ENCODE peak calls at places on chromosome 11, in five cellular contexts. N is fibroblast of mammary gland, K is ovary, L is cardiac fibroblast, B is natural killer cell. S is an unnamed sample.

GRCh38 chr11:117143390-117143789 is 697 bp upstream of the PAFAH1B2 start:
- DNase-seq in N (peak), K (peak), L (peak), B (no peak), S (no peak)

GRCh38 chr11:1198766-1199688 is 23.8 kb upstream of the MUC5B start:
- DNase-seq in N (no peak), K (no peak), L (no peak), B (no peak), S (peak)

GRCh38 chr11:19279455-19279854 is 38.7 kb upstream of the E2F8 start:
- DNase-seq in N (no peak), K (no peak), L (no peak), B (no peak), S (no peak)

GRCh38 chr11:102306048-102306575 is 11.2 kb upstream of the BIRC3 start:
- DNase-seq in N (no peak), K (no peak), L (no peak), B (no peak), S (no peak)

GRCh38 chr11:90705661-90706060 is 482.8 kb upstream of the CHORDC1 start:
- DNase-seq in N (no peak), K (no peak), L (no peak), B (no peak), S (no peak)

GRCh38 chr11:70842256-70842655 is 410.1 kb downstream of the SHANK2 start:
- DNase-seq in N (no peak), K (no peak), L (no peak), B (no peak), S (no peak)

GRCh38 chr11:27467181-27467913 is 5.2 kb downstream of the LGR4 start:
- DNase-seq in N (no peak), K (no peak), L (no peak), B (no peak), S (no peak)

GRCh38 chr11:30683176-30683575 is 97.0 kb upstream of the MPPED2 start:
- DNase-seq in N (no peak), K (no peak), L (no peak), B (no peak), S (no peak)

GRCh38 chr11:43418197-43418596 is 59.5 kb downstream of the TTC17 start:
- DNase-seq in N (no peak), K (no peak), L (no peak), B (no peak), S (no peak)

DNA sequence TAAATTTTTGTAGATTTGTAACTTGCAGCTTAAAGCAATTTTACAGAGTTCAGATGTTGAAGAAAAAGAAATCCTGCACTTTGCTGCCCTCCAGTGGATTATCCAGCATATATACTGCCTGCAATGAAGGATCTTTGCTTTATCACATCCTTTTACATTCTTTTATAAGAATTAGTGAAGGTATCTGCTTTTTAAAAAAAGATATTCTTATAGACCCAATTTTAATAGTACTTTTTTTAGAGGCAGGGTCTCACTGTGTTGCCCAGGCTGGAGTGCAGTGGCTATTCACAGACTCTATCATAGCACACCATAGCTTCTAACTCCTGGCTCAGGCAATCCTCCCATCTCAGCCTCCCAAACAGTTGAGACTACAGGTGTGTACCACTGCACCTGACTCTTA is 60.7 kb downstream of the TTC17 start:
- DNase-seq in N (peak), K (no peak), L (peak), B (no peak), S (no peak)
- TF ChIP-seq CTCF in N (peak), K (no peak), L (peak), B (peak), S (peak)

GRCh38 chr11:64869571-64870175 is 8.7 kb downstream of the EHD1 start:
- DNase-seq in N (no peak), K (no peak), L (no peak), B (no peak), S (no peak)
- TF ChIP-seq CTCF in N (peak), K (no peak), L (peak), B (peak), S (peak)

DNA sequence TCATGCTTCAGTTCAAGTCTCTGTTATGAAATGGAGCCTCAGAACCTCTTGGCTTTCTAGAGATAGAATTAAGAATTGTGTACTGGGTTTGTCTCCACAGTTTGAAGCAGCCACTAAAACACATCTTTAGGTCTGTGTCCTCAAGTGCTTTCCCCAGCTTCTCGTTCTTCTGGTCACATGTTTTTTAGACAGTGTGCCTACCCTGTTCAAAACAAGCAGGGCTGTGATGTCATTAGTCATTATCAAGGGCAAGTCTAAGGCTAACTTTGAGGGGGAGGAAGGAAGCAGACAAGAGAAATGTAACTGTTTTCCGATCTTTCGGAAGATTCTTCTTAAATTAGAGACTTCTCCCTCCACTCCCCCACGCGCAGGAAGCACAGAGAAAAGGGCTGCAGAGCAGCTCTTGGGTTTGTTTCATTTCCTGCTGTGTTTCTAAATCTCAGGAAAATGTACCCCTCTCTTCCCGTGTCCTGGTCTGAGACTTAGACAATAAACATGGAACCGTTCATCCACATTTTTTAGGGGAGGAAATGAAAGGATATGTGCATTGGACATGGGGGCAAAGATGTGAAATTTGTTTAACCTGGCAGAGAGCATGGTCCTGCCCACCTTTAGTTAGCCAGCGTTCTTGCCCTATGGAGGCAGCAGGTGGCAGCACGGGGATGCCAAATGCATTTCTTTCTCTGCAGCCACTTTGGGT is 3.1 kb downstream of the AKIP1 start:
- DNase-seq in N (peak), K (peak), L (peak), B (no peak), S (no peak)
- TF ChIP-seq CTCF in N (peak), K (peak), L (peak), B (peak), S (peak)

DNA sequence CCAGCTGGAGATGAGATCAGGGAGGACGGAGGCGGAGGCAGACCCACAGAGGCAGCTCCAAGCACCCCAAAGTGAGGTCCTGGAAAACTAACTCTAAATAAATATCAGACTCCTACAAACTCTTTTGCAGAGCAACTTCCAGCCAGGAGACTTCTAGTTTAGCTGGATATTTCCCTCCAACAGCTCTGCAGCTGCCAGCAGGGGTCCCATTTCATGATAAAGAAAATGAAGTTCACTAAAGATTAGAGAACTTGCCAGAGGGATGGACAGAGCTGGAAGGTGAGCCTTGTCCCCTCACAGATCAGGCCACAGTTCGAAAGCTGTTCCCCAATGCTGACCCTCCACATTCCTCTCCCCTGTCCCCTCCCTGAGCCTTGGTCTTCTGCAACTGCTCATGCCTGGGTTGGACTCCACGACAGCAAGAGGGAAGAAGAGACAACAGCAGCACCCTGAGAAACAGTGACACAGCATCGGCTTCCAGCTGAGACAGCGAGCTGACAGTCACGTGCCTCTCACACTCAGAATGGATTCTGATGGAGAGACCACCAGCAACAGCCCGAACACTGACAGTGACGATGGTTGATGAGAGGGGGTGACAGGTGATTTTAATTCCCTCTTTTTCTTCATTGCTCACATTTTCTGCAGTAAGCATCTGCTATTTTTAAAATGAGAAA is 5.7 kb downstream of the CARS1 start:
- DNase-seq in N (no peak), K (no peak), L (no peak), B (no peak), S (no peak)
- TF ChIP-seq CTCF in N (peak), K (no peak), L (peak), B (no peak), S (peak)

DNA sequence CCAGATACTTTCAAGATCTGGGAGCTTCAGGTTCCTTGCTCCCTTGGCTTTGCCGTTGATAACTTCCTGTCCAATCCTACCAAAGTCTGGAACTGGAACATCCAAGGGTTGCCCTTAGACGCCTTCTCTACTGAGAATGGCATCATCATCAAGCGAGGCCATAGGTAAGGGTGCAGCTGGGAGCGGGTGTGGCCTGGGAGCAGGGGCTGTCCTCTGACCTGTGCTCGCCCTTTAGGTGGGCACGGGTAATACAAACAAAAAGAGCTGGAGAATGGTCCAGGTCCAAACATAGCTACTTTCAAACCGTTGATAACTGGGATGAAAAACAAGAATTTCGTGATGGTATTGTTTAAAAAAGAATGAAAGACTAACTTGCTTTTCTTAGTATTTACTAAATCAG is 25.0 kb downstream of the CASP12 start:
- DNase-seq in N (no peak), K (no peak), L (no peak), B (no peak), S (no peak)
- TF ChIP-seq CTCF in N (peak), K (no peak), L (peak), B (no peak), S (no peak)

DNA sequence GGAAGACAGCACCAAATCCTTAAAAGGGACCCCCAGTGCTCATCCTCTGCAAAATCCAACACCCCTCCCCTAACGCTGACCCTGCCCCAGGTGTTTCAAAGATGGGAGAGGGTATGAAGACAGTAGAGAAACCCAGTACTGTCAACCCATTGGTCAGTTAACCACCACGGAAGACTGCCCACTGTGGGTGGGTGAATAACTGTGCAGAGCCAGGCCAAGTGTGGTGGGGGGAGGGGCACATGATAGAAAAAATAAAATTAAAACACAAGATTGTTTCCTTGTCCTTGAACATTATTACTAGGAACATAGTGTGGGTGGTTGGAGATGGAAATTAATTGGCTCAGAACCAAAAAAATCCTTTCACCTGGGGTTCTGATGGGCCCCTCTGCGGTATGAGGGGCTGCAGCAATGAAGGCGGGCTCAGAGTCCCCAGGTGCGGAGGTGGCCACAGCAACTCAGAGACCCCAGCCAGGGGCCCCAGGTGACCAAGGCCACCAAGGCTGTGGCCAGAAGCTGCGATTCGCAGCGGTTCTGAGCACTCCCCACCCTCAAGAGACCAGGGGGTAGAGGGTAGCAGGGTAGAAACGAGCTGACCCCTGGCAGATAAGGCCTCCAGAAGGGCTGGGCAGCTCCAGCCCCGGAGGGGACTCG is 1.1 kb downstream of the TNKS1BP1 start:
- DNase-seq in N (peak), K (peak), L (peak), B (no peak), S (no peak)
- TF ChIP-seq CTCF in N (peak), K (no peak), L (no peak), B (no peak), S (peak)

GRCh38 chr11:3143136-3143880 is 21.8 kb downstream of the OSBPL5 start:
- DNase-seq in N (no peak), K (no peak), L (no peak), B (no peak), S (no peak)

GRCh38 chr11:3146612-3147256 is 18.4 kb downstream of the OSBPL5 start:
- DNase-seq in N (peak), K (no peak), L (peak), B (no peak), S (no peak)

GRCh38 chr11:3147257-3147619 is 17.9 kb downstream of the OSBPL5 start:
- DNase-seq in N (peak), K (no peak), L (no peak), B (no peak), S (no peak)

GRCh38 chr11:3144296-3145205 is 20.6 kb downstream of the OSBPL5 start:
- DNase-seq in N (no peak), K (no peak), L (no peak), B (no peak), S (no peak)

DNA sequence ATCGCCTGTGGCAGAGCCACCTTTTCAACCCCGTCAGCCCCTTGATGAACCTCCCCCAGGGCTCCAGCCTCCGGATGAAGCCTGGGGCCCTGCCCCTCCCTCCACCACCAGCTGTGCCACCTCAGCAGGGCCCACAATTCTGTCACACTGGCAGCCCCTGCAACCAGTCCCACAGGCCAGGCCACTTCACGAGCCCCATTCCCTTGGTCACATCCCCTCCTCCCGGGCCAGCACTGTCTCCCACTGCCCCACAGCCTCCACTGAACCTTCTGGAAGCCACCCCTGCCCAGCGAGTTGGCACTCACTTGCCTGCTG is 19.9 kb downstream of the OSBPL5 start:
- DNase-seq in N (no peak), K (no peak), L (no peak), B (no peak), S (no peak)
- TF ChIP-seq CTCF in N (no peak), K (no peak), L (no peak), B (no peak), S (no peak)